ENCODE peak calls at places on chromosomes 12 and 14, in six cellular contexts. U is pancreas, D is IMR-90, L is thyroid gland, B is left ventricle myocardium inferior, H is Karpas-422. X is an unnamed sample.
A peak's percentile ranks its signal among the peaks of the same experiment; 100 is the strongest.

GRCh38 chr12:28602760-28603638 is 412.7 kb downstream of the CCDC91 start:
- DNase-seq in U (no peak), D (no peak), L (no peak), B (no peak), H (no peak), X (no peak)

GRCh38 chr14:105021656-105022275 is 883 bp upstream of the CDCA4 start:
- DNase-seq in U (peak; percentile 43), D (peak; percentile 44), L (peak; percentile 50), B (no peak), H (peak; percentile 88), X (no peak)

GRCh38 chr14:51139221-51139681 is 44.3 kb upstream of the TRIM9 start:
- DNase-seq in U (no peak), D (no peak), L (peak; percentile 33), B (no peak), H (no peak), X (no peak)

GRCh38 chr12:43655586-43655985 is 103.0 kb downstream of the PUS7L start:
- DNase-seq in U (no peak), D (peak; percentile 39), L (no peak), B (no peak), H (no peak), X (no peak)

GRCh38 chr12:109625749-109626377 is 52.3 kb downstream of the MVK start:
- DNase-seq in U (no peak), D (no peak), L (no peak), B (no peak), H (no peak), X (no peak)

GRCh38 chr12:50951112-50951511 is 1.2 kb upstream of the HIGD1C start:
- DNase-seq in U (no peak), D (no peak), L (no peak), B (no peak), H (no peak), X (no peak)

GRCh38 chr14:57227083-57227482 is 41.6 kb downstream of the EXOC5 start:
- DNase-seq in U (no peak), D (no peak), L (no peak), B (no peak), H (no peak), X (no peak)

GRCh38 chr12:54861927-54862326 is 7.6 kb downstream of the MUCL1 start:
- DNase-seq in U (no peak), D (no peak), L (no peak), B (no peak), H (no peak), X (no peak)

GRCh38 chr12:68375701-68376469 is 43.7 kb upstream of the MDM1 start:
- DNase-seq in U (no peak), D (peak; percentile 51), L (no peak), B (no peak), H (no peak), X (no peak)

GRCh38 chr12:15151141-15152091 is 69.8 kb downstream of the RERG start:
- DNase-seq in U (no peak), D (no peak), L (no peak), B (no peak), H (peak; percentile 42), X (peak; percentile 28)

GRCh38 chr12:74619886-74620285 is 82.3 kb downstream of the ATXN7L3B start:
- DNase-seq in U (no peak), D (no peak), L (no peak), B (no peak), H (no peak), X (no peak)

GRCh38 chr12:15532364-15532977 is 210.2 kb downstream of the PTPRO start:
- DNase-seq in U (no peak), D (peak; percentile 77), L (no peak), B (no peak), H (peak; percentile 72), X (no peak)

GRCh38 chr12:42237052-42237852 is 796 bp downstream of the YAF2 start:
- DNase-seq in U (peak; percentile 74), D (peak; percentile 75), L (peak; percentile 81), B (peak; percentile 76), H (peak; percentile 91), X (peak; percentile 70)

GRCh38 chr12:102475355-102475754 is 5.0 kb downstream of the IGF1 start:
- DNase-seq in U (no peak), D (no peak), L (peak; percentile 18), B (no peak), H (no peak), X (no peak)

GRCh38 chr12:3205742-3206519 is 128.8 kb downstream of the TSPAN9 start:
- DNase-seq in U (peak; percentile 29), D (peak; percentile 17), L (no peak), B (no peak), H (no peak), X (peak; percentile 63)

GRCh38 chr14:25049127-25049558 is 804 bp downstream of the STXBP6 start:
- DNase-seq in U (peak; percentile 38), D (no peak), L (peak; percentile 40), B (no peak), H (no peak), X (peak; percentile 22)

GRCh38 chr12:53500119-53500775 is 836 bp upstream of the TARBP2 start:
- DNase-seq in U (peak; percentile 65), D (peak; percentile 65), L (peak; percentile 68), B (peak; percentile 52), H (peak; percentile 53), X (no peak)

GRCh38 chr14:101926085-101926484 is 38.3 kb upstream of the DYNC1H1 start:
- DNase-seq in U (no peak), D (no peak), L (no peak), B (no peak), H (no peak), X (no peak)

GRCh38 chr14:100155049-100155621 is 4.3 kb downstream of the DEGS2 start:
- DNase-seq in U (no peak), D (no peak), L (peak; percentile 76), B (no peak), H (peak; percentile 78), X (peak; percentile 74)

GRCh38 chr12:132168311-132169031 is 24.2 kb downstream of the NOC4L start:
- DNase-seq in U (no peak), D (no peak), L (no peak), B (peak; percentile 14), H (no peak), X (no peak)

GRCh38 chr14:20866194-20866593 is 25.0 kb upstream of the RNASE3 start:
- DNase-seq in U (no peak), D (no peak), L (no peak), B (no peak), H (no peak), X (no peak)

GRCh38 chr12:115947696-115948062 is 329.8 kb downstream of the MED13L start:
- DNase-seq in U (no peak), D (no peak), L (no peak), B (no peak), H (no peak), X (no peak)

GRCh38 chr12:115946867-115947695 is 330.4 kb downstream of the MED13L start:
- DNase-seq in U (no peak), D (peak; percentile 10), L (no peak), B (no peak), H (peak; percentile 45), X (no peak)

GRCh38 chr12:115950959-115951358 is 326.5 kb downstream of the MED13L start:
- DNase-seq in U (no peak), D (no peak), L (no peak), B (no peak), H (no peak), X (no peak)

GRCh38 chr12:115953031-115953430 is 324.5 kb downstream of the MED13L start:
- DNase-seq in U (no peak), D (no peak), L (no peak), B (no peak), H (no peak), X (no peak)

DNA sequence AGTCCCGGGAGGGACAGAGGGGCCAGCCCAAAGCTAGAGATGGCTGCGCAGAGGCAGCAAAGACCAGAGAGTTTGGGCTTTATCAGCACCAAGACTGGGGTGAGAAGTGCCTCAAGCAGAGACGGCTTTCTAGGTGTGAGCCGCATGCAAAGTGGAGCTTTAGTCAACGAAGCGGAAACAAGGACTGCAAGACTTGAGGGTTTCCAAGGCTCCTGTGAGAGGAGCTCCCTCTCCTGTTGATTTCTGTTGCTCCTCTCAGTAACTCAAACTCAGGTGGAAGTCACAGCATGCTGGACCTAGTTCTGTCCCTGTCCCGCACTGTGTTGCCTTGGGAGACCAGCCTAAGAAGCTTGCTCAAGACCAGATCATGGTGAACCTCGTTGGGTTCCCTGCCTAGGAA is 327.8 kb downstream of the MED13L start:
- DNase-seq in U (no peak), D (no peak), L (no peak), B (no peak), H (no peak), X (no peak)
- H3K27ac ChIP-seq in U (no peak overlapping the region), D (no peak overlapping the region), L (no peak overlapping the region), B (no peak overlapping the region), H (no peak overlapping the region), X (no peak overlapping the region)

DNA sequence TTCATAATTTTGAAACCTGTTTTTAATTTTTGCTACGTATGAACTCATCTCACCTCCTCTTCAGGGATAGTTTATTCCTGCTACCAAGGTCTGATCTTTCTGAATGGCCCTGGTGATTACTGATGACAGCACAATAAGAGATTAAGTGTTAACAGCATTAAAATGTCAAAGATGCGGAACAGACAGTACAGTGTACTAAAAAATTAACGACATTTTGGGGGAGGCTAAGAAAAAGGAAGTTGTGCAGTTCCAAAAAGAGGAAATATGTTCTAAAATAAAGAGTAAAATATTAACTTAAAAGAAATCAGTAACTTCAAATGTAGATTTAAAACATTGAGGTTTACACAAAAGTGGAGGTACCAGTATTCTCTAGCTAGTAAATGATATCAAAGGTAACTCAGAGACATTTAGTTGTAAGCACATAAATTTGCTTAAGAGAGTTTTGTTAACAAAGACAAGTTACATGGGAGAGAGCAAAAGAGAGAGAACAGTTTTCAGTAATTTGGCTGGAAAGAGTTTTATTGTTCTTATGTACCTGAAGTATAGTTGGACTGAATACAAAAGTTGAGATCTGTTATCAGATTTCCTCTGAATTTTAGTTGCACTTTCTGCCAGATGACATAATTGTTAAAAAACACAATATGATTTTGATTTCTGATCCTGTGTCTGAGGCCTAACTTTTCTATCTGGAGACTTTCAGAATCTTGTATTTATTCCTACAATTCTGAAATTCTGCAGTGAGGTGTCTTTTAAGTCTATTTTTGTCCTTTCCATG is 4.2 kb upstream of the CLECL1 start:
- DNase-seq in U (no peak), D (no peak), L (no peak), B (no peak), H (peak; percentile 76), X (no peak)
- H3K27ac ChIP-seq in U (peak overlapping the region; percentile 3), D (no peak overlapping the region), L (no peak overlapping the region), B (peak overlapping the region; percentile 71), H (peak overlapping the region; percentile 84), X (peak overlapping the region; percentile 49)

GRCh38 chr12:58775396-58775795 is 144.9 kb downstream of the LRIG3 start:
- DNase-seq in U (no peak), D (no peak), L (no peak), B (no peak), H (no peak), X (no peak)
- H3K27ac ChIP-seq in U (no peak overlapping the region), D (no peak overlapping the region), L (no peak overlapping the region), B (no peak overlapping the region), H (no peak overlapping the region), X (no peak overlapping the region)

DNA sequence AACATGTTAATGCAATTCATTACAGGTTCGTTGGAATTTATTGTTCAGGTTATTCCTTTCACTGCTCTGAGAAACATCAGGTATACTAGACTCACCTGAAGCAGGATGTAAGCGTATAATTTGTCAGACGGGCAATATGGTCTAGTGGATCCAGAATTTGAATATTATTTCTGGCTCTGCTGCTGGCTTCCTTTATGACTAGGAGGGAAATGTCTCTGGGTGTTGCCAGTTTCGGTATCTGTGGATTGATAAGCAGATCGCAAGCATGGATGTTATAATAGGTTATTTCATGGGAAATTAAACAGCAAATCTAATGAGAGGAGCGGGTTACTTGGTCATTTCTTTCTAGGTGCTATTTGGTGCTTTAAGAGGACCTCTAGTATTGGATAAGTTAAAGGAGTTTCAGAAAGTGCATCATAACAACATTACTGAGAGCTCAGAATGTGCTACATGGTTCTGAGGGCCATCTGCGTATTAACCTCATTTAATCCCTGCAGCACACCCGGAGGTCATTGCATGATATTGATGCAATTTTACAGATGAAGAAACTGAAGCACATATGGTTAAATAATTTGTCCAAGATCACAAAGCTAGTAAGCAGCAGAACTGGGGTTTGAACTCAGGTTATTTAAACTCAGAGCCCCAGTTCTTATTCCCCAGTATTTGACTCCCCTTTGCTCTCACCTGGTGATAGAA is 47.3 kb upstream of the BCAT1 start:
- DNase-seq in U (no peak), D (no peak), L (no peak), B (no peak), H (peak; percentile 80), X (no peak)
- H3K27ac ChIP-seq in U (no peak overlapping the region), D (no peak overlapping the region), L (no peak overlapping the region), B (no peak overlapping the region), H (peak overlapping the region; percentile 94), X (no peak overlapping the region)